ENCODE peak calls at places on chromosomes 13 and 19, in five cellular contexts. One of them, this sample, is unnamed.

GRCh38 chr19:9941646-9942045 is 5.3 kb upstream of the OLFM2 start:
- DNase-seq in fibroblast of pulmonary artery: no peak
- DNase-seq in fibroblast of the aortic adventitia: no peak
- DNase-seq in breast epithelium: no peak
- DNase-seq in HL-60: no peak
- DNase-seq in this sample: no peak

GRCh38 chr13:39779337-39780270 is 124.1 kb downstream of the COG6 start:
- DNase-seq in fibroblast of pulmonary artery: peak; percentile 60
- DNase-seq in fibroblast of the aortic adventitia: peak; percentile 49
- DNase-seq in breast epithelium: no peak
- DNase-seq in HL-60: no peak
- DNase-seq in this sample: no peak

GRCh38 chr13:28394422-28394821 is 100.5 kb downstream of the FLT1 start:
- DNase-seq in fibroblast of pulmonary artery: peak; percentile 30
- DNase-seq in fibroblast of the aortic adventitia: no peak
- DNase-seq in breast epithelium: no peak
- DNase-seq in HL-60: peak; percentile 52
- DNase-seq in this sample: no peak

GRCh38 chr13:112510987-112511715 is 76.8 kb downstream of the TUBGCP3 start:
- DNase-seq in fibroblast of pulmonary artery: no peak
- DNase-seq in fibroblast of the aortic adventitia: no peak
- DNase-seq in breast epithelium: no peak
- DNase-seq in HL-60: no peak
- DNase-seq in this sample: no peak

GRCh38 chr19:37114001-37114400 is 35.8 kb downstream of the ZNF420 start:
- DNase-seq in fibroblast of pulmonary artery: no peak
- DNase-seq in fibroblast of the aortic adventitia: no peak
- DNase-seq in breast epithelium: no peak
- DNase-seq in HL-60: no peak
- DNase-seq in this sample: no peak

GRCh38 chr19:55386515-55386947 is 799 bp downstream of the RPL28 start:
- DNase-seq in fibroblast of pulmonary artery: no peak
- DNase-seq in fibroblast of the aortic adventitia: no peak
- DNase-seq in breast epithelium: no peak
- DNase-seq in HL-60: no peak
- DNase-seq in this sample: no peak

GRCh38 chr19:47886010-47886559 is at the start of gene SULT2A1:
- DNase-seq in fibroblast of pulmonary artery: no peak
- DNase-seq in fibroblast of the aortic adventitia: no peak
- DNase-seq in breast epithelium: no peak
- DNase-seq in HL-60: no peak
- DNase-seq in this sample: no peak

GRCh38 chr19:48484247-48484893 is 15.2 kb downstream of the CYTH2 start:
- DNase-seq in fibroblast of pulmonary artery: no peak
- DNase-seq in fibroblast of the aortic adventitia: no peak
- DNase-seq in breast epithelium: no peak
- DNase-seq in HL-60: no peak
- DNase-seq in this sample: no peak

GRCh38 chr13:51619614-51620013 is 35.4 kb downstream of the WDFY2 start:
- DNase-seq in fibroblast of pulmonary artery: peak; percentile 50
- DNase-seq in fibroblast of the aortic adventitia: peak; percentile 88
- DNase-seq in breast epithelium: no peak
- DNase-seq in HL-60: no peak
- DNase-seq in this sample: no peak

GRCh38 chr19:55443045-55443823 is at the start of gene SHISA7:
- DNase-seq in fibroblast of pulmonary artery: no peak
- DNase-seq in fibroblast of the aortic adventitia: no peak
- DNase-seq in breast epithelium: no peak
- DNase-seq in HL-60: peak; percentile 34
- DNase-seq in this sample: no peak

GRCh38 chr13:44523176-44524017 is 52.7 kb downstream of the TSC22D1 start:
- DNase-seq in fibroblast of pulmonary artery: peak; percentile 72
- DNase-seq in fibroblast of the aortic adventitia: peak; percentile 75
- DNase-seq in breast epithelium: no peak
- DNase-seq in HL-60: no peak
- DNase-seq in this sample: peak; percentile 15

GRCh38 chr13:32894589-32895001 is 121.6 kb upstream of the KL start:
- DNase-seq in fibroblast of pulmonary artery: peak; percentile 83
- DNase-seq in fibroblast of the aortic adventitia: peak; percentile 53
- DNase-seq in breast epithelium: no peak
- DNase-seq in HL-60: peak; percentile 86
- DNase-seq in this sample: no peak

GRCh38 chr13:44899967-44900366 is 89.3 kb downstream of the NUFIP1 start:
- DNase-seq in fibroblast of pulmonary artery: no peak
- DNase-seq in fibroblast of the aortic adventitia: no peak
- DNase-seq in breast epithelium: no peak
- DNase-seq in HL-60: no peak
- DNase-seq in this sample: no peak

GRCh38 chr13:60463787-60464186 is 66.8 kb downstream of the TDRD3 start:
- DNase-seq in fibroblast of pulmonary artery: no peak
- DNase-seq in fibroblast of the aortic adventitia: no peak
- DNase-seq in breast epithelium: no peak
- DNase-seq in HL-60: no peak
- DNase-seq in this sample: no peak

GRCh38 chr13:28239374-28239773 is 101.0 kb downstream of the PAN3 start:
- DNase-seq in fibroblast of pulmonary artery: peak; percentile 84
- DNase-seq in fibroblast of the aortic adventitia: peak; percentile 52
- DNase-seq in breast epithelium: no peak
- DNase-seq in HL-60: no peak
- DNase-seq in this sample: no peak

GRCh38 chr13:28753208-28753892 is 34.6 kb upstream of the SLC46A3 start:
- DNase-seq in fibroblast of pulmonary artery: peak; percentile 95
- DNase-seq in fibroblast of the aortic adventitia: peak; percentile 95
- DNase-seq in breast epithelium: peak; percentile 55
- DNase-seq in HL-60: no peak
- DNase-seq in this sample: no peak

GRCh38 chr13:110449225-110450015 is 112.1 kb downstream of the RAB20 start:
- DNase-seq in fibroblast of pulmonary artery: no peak
- DNase-seq in fibroblast of the aortic adventitia: no peak
- DNase-seq in breast epithelium: no peak
- DNase-seq in HL-60: peak; percentile 25
- DNase-seq in this sample: no peak

GRCh38 chr19:18841400-18841799 is 9.6 kb downstream of the UPF1 start:
- DNase-seq in fibroblast of pulmonary artery: no peak
- DNase-seq in fibroblast of the aortic adventitia: no peak
- DNase-seq in breast epithelium: no peak
- DNase-seq in HL-60: no peak
- DNase-seq in this sample: no peak

GRCh38 chr13:75803982-75804381 is 167.9 kb downstream of the LMO7 start:
- DNase-seq in fibroblast of pulmonary artery: no peak
- DNase-seq in fibroblast of the aortic adventitia: peak; percentile 15
- DNase-seq in breast epithelium: no peak
- DNase-seq in HL-60: no peak
- DNase-seq in this sample: no peak

GRCh38 chr19:43474986-43475705 is 9.7 kb upstream of the LYPD3 start:
- DNase-seq in fibroblast of pulmonary artery: peak; percentile 93
- DNase-seq in fibroblast of the aortic adventitia: peak; percentile 90
- DNase-seq in breast epithelium: peak; percentile 90
- DNase-seq in HL-60: peak; percentile 75
- DNase-seq in this sample: peak; percentile 31

GRCh38 chr19:18110833-18111232 is 13.3 kb downstream of the MAST3 start:
- DNase-seq in fibroblast of pulmonary artery: no peak
- DNase-seq in fibroblast of the aortic adventitia: no peak
- DNase-seq in breast epithelium: no peak
- DNase-seq in HL-60: no peak
- DNase-seq in this sample: no peak

GRCh38 chr13:75425216-75426009 is 56.6 kb downstream of the TBC1D4 start:
- DNase-seq in fibroblast of pulmonary artery: no peak
- DNase-seq in fibroblast of the aortic adventitia: peak; percentile 7
- DNase-seq in breast epithelium: no peak
- DNase-seq in HL-60: no peak
- DNase-seq in this sample: peak; percentile 77

GRCh38 chr19:48319647-48320537 is 5.5 kb upstream of the EMP3 start:
- DNase-seq in fibroblast of pulmonary artery: peak; percentile 87
- DNase-seq in fibroblast of the aortic adventitia: peak; percentile 86
- DNase-seq in breast epithelium: peak; percentile 65
- DNase-seq in HL-60: peak; percentile 76
- DNase-seq in this sample: no peak

DNA sequence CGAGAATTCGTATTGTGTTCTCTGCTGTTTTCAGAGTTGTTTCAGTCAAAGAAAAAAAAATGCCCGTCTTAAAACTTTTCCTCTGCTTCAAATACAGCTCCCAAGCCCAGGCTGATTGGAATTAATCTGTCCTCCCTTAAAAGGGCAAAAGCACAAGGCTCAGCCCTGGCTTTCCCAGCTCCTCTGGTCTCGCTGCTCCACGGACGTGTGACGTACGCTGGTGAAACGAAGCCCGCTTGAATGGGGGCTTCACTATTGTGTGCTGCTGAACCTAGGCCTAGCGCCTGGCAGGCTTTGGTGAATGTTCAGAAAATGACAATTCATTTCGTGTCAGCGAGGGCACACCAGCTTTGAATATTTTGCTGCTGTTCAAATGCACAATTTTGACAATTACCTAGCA is 654 bp upstream of the ZNF135 start:
- DNase-seq in fibroblast of pulmonary artery: no peak
- DNase-seq in fibroblast of the aortic adventitia: no peak
- DNase-seq in breast epithelium: no peak
- DNase-seq in HL-60: no peak
- DNase-seq in this sample: no peak
- H3K4me3 ChIP-seq in fibroblast of pulmonary artery: no peak overlapping the region
- H3K4me3 ChIP-seq in fibroblast of the aortic adventitia: no peak overlapping the region
- H3K4me3 ChIP-seq in breast epithelium: no peak overlapping the region
- H3K4me3 ChIP-seq in HL-60: no peak overlapping the region
- H3K4me3 ChIP-seq in this sample: no peak overlapping the region

GRCh38 chr13:94713556-94714182 is 1.3 kb upstream of the SOX21 start:
- DNase-seq in fibroblast of pulmonary artery: no peak
- DNase-seq in fibroblast of the aortic adventitia: no peak
- DNase-seq in breast epithelium: no peak
- DNase-seq in HL-60: no peak
- DNase-seq in this sample: no peak

GRCh38 chr13:94711561-94712286 is 621 bp downstream of the SOX21 start:
- DNase-seq in fibroblast of pulmonary artery: peak; percentile 23
- DNase-seq in fibroblast of the aortic adventitia: no peak
- DNase-seq in breast epithelium: no peak
- DNase-seq in HL-60: peak; percentile 32
- DNase-seq in this sample: no peak

GRCh38 chr13:94712287-94712811 is at the start of gene SOX21:
- DNase-seq in fibroblast of pulmonary artery: no peak
- DNase-seq in fibroblast of the aortic adventitia: no peak
- DNase-seq in breast epithelium: no peak
- DNase-seq in HL-60: no peak
- DNase-seq in this sample: no peak

GRCh38 chr13:94712812-94713555 is 639 bp upstream of the SOX21 start:
- DNase-seq in fibroblast of pulmonary artery: peak; percentile 65
- DNase-seq in fibroblast of the aortic adventitia: peak; percentile 35
- DNase-seq in breast epithelium: no peak
- DNase-seq in HL-60: peak; percentile 23
- DNase-seq in this sample: no peak

GRCh38 chr13:94716016-94716415 is 3.7 kb upstream of the SOX21 start:
- DNase-seq in fibroblast of pulmonary artery: no peak
- DNase-seq in fibroblast of the aortic adventitia: no peak
- DNase-seq in breast epithelium: no peak
- DNase-seq in HL-60: no peak
- DNase-seq in this sample: no peak
- TF ChIP-seq CTCF in fibroblast of pulmonary artery: peak; percentile 33
- TF ChIP-seq CTCF in fibroblast of the aortic adventitia: peak; percentile 24
- TF ChIP-seq CTCF in breast epithelium: no peak
- TF ChIP-seq CTCF in HL-60: no peak
- TF ChIP-seq CTCF in this sample: no peak

DNA sequence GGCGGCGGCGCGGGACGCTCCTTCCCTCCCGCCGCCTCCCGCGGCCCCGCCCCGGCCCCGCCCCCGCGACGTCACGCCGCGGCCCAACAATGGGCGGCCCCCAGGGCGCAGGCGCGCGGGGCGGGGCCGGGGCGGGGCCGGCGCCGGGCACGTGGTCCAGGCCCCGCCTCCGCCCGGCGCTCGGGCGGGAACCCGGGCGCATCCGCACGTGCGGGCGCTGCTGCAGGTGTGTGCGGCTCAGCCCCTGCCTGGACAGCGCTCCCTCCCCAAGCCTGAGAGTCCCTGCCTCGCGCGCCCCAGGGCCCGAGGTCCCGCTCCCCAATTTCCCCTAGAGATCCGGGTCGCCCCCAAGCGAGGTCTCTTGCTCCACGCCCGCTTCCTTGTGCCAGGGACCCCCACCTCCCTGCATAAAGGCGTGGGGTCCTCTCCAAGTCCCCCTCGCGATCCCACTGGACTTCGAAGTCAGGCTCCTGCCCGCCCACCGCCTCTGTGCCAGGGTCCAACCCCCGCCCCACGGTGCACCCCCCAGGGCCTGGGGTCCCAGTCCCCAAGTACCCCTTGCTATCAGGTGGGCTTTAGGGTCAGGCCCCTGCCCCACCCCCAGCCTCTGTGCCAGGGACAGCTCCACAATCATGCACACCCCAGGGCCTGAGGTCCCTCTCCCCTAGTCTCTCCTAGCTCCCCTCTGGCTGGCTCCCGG is at the start of gene MEX3D:
- DNase-seq in fibroblast of pulmonary artery: peak; percentile 62
- DNase-seq in fibroblast of the aortic adventitia: peak; percentile 33
- DNase-seq in breast epithelium: peak; percentile 62
- DNase-seq in HL-60: peak; percentile 45
- DNase-seq in this sample: no peak
- H3K4me3 ChIP-seq in fibroblast of pulmonary artery: peak within 1 kb of the TSS; percentile 71
- H3K4me3 ChIP-seq in fibroblast of the aortic adventitia: peak within 1 kb of the TSS; percentile 79
- H3K4me3 ChIP-seq in breast epithelium: peak within 1 kb of the TSS; percentile 71
- H3K4me3 ChIP-seq in HL-60: peak within 1 kb of the TSS; percentile 31
- H3K4me3 ChIP-seq in this sample: peak within 1 kb of the TSS; percentile 19

GRCh38 chr19:35860436-35860817 is 3.7 kb downstream of the KIRREL2 start:
- DNase-seq in fibroblast of pulmonary artery: no peak
- DNase-seq in fibroblast of the aortic adventitia: no peak
- DNase-seq in breast epithelium: no peak
- DNase-seq in HL-60: no peak
- DNase-seq in this sample: no peak
- TF ChIP-seq CTCF in fibroblast of pulmonary artery: no peak
- TF ChIP-seq CTCF in fibroblast of the aortic adventitia: no peak
- TF ChIP-seq CTCF in breast epithelium: no peak
- TF ChIP-seq CTCF in HL-60: no peak
- TF ChIP-seq CTCF in this sample: no peak

DNA sequence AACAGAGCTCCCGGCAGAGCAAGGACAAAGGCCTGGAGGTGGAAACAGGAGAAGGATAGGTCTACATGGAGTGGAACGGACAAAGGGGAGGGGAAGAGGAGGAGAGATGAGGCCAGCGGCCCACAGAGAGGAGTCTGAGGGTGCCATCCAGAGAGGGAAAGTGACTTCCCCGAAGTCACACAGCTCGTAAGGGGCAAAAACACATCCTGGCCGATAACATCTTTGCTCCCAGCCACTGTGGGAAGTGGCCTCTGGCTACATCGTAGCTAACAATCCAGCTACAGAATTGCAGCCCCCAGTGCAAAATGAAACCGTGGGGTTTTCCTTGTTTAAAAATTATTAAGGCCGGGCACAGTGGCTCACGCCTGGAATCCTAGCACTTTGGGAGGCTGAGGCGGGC is 11.5 kb downstream of the PTPRS start:
- DNase-seq in fibroblast of pulmonary artery: no peak
- DNase-seq in fibroblast of the aortic adventitia: no peak
- DNase-seq in breast epithelium: no peak
- DNase-seq in HL-60: no peak
- DNase-seq in this sample: no peak
- H3K4me3 ChIP-seq in fibroblast of pulmonary artery: no peak overlapping the region
- H3K4me3 ChIP-seq in fibroblast of the aortic adventitia: no peak overlapping the region
- H3K4me3 ChIP-seq in breast epithelium: no peak overlapping the region
- H3K4me3 ChIP-seq in HL-60: no peak overlapping the region
- H3K4me3 ChIP-seq in this sample: no peak overlapping the region

This sample was measured in GM12864.